ENCODE peak calls at places on chromosome 5, in nine cellular contexts. L, Y, U, V, Q, R, M, T and P are unnamed samples.
A peak's percentile ranks its signal among the peaks of the same experiment; 100 is the strongest.

GRCh38 chr5:167081561-167081960 is 1209.9 kb upstream of the WWC1 start:
- DNase-seq in L (no peak), Y (no peak), U (no peak), V (no peak), Q (no peak), R (no peak), M (no peak), T (no peak), P (no peak)

GRCh38 chr5:74227081-74227480 is 413.4 kb downstream of the ENC1 start:
- DNase-seq in L (no peak), Y (no peak), U (no peak), V (no peak), Q (no peak), R (no peak), M (no peak), T (no peak), P (no peak)

GRCh38 chr5:138385660-138386059 is 33.2 kb downstream of the KDM3B start:
- DNase-seq in L (no peak), Y (no peak), U (no peak), V (no peak), Q (no peak), R (no peak), M (no peak), T (no peak), P (no peak)

GRCh38 chr5:141651728-141652105 is 499 bp upstream of the FCHSD1 start:
- DNase-seq in L (no peak), Y (no peak), U (no peak), V (no peak), Q (no peak), R (no peak), M (no peak), T (no peak), P (no peak)

GRCh38 chr5:139764250-139764791 is 31.3 kb upstream of the PSD2 start:
- DNase-seq in L (no peak), Y (peak; percentile 34), U (no peak), V (no peak), Q (no peak), R (no peak), M (no peak), T (peak; percentile 84), P (no peak)

GRCh38 chr5:33153373-33153772 is 287.4 kb upstream of the TARS1 start:
- DNase-seq in L (no peak), Y (no peak), U (no peak), V (no peak), Q (no peak), R (no peak), M (no peak), T (no peak), P (no peak)

GRCh38 chr5:13658761-13659160 is 285.7 kb downstream of the DNAH5 start:
- DNase-seq in L (no peak), Y (no peak), U (no peak), V (peak; percentile 25), Q (no peak), R (no peak), M (no peak), T (no peak), P (no peak)

GRCh38 chr5:150604010-150604409 is 36.5 kb upstream of the SYNPO start:
- DNase-seq in L (no peak), Y (no peak), U (no peak), V (no peak), Q (no peak), R (no peak), M (peak; percentile 20), T (peak; percentile 64), P (no peak)

GRCh38 chr5:154193636-154194035 is 3.1 kb downstream of the GALNT10 start:
- DNase-seq in L (peak; percentile 64), Y (no peak), U (no peak), V (peak; percentile 43), Q (no peak), R (no peak), M (no peak), T (no peak), P (no peak)

GRCh38 chr5:32225445-32225844 is 51.3 kb upstream of the GOLPH3 start:
- DNase-seq in L (peak; percentile 90), Y (no peak), U (no peak), V (peak; percentile 83), Q (peak; percentile 54), R (no peak), M (no peak), T (no peak), P (peak; percentile 82)

GRCh38 chr5:74205745-74206570 is 434.6 kb downstream of the ENC1 start:
- DNase-seq in L (no peak), Y (no peak), U (no peak), V (no peak), Q (no peak), R (peak; percentile 60), M (no peak), T (no peak), P (no peak)

GRCh38 chr5:31987985-31988710 is 186.0 kb downstream of the GOLPH3 start:
- DNase-seq in L (peak; percentile 98), Y (no peak), U (no peak), V (peak; percentile 91), Q (peak; percentile 95), R (peak; percentile 95), M (no peak), T (no peak), P (peak; percentile 97)

GRCh38 chr5:177477701-177478477 is 4.5 kb upstream of the DBN1 start:
- DNase-seq in L (peak; percentile 39), Y (no peak), U (no peak), V (no peak), Q (no peak), R (no peak), M (no peak), T (no peak), P (no peak)

GRCh38 chr5:74340476-74340875 is 300.1 kb downstream of the ENC1 start:
- DNase-seq in L (no peak), Y (no peak), U (no peak), V (no peak), Q (no peak), R (no peak), M (no peak), T (no peak), P (no peak)

GRCh38 chr5:148135091-148136048 is 33.0 kb upstream of the SPINK14 start:
- DNase-seq in L (no peak), Y (no peak), U (no peak), V (no peak), Q (no peak), R (no peak), M (no peak), T (no peak), P (no peak)

GRCh38 chr5:43192558-43193170 is 639 bp downstream of the NIM1K start:
- DNase-seq in L (peak; percentile 72), Y (peak; percentile 29), U (peak; percentile 4), V (peak; percentile 14), Q (no peak), R (peak; percentile 17), M (peak; percentile 51), T (peak; percentile 76), P (no peak)

GRCh38 chr5:541148-541887 is 17.1 kb upstream of the SLC9A3 start:
- DNase-seq in L (no peak), Y (no peak), U (no peak), V (no peak), Q (no peak), R (no peak), M (peak; percentile 13), T (no peak), P (no peak)

GRCh38 chr5:6772886-6773285 is 59.7 kb downstream of the TENT4A start:
- DNase-seq in L (no peak), Y (no peak), U (no peak), V (no peak), Q (no peak), R (no peak), M (no peak), T (no peak), P (no peak)

GRCh38 chr5:159915913-159916840 is at the start of gene ADRA1B:
- DNase-seq in L (peak; percentile 89), Y (peak; percentile 8), U (peak; percentile 31), V (peak; percentile 72), Q (no peak), R (peak; percentile 86), M (peak; percentile 77), T (peak; percentile 94), P (no peak)

GRCh38 chr5:8953016-8953415 is 592.9 kb downstream of the SEMA5A start:
- DNase-seq in L (no peak), Y (no peak), U (no peak), V (no peak), Q (no peak), R (no peak), M (no peak), T (no peak), P (no peak)

GRCh38 chr5:156815988-156816599 is 34.0 kb upstream of the PPP1R2B start:
- DNase-seq in L (peak; percentile 7), Y (no peak), U (no peak), V (peak; percentile 7), Q (no peak), R (peak; percentile 26), M (no peak), T (no peak), P (no peak)

GRCh38 chr5:180104131-180104530 is 32.6 kb upstream of the RNF130 start:
- DNase-seq in L (no peak), Y (no peak), U (no peak), V (no peak), Q (no peak), R (no peak), M (no peak), T (no peak), P (no peak)

GRCh38 chr5:73722224-73722623 is 96.2 kb downstream of the ARHGEF28 start:
- DNase-seq in L (peak; percentile 74), Y (no peak), U (no peak), V (peak; percentile 31), Q (no peak), R (no peak), M (no peak), T (no peak), P (no peak)

GRCh38 chr5:149028161-149028560 is 34.7 kb downstream of the SH3TC2 start:
- DNase-seq in L (no peak), Y (no peak), U (no peak), V (no peak), Q (no peak), R (no peak), M (no peak), T (no peak), P (no peak)

GRCh38 chr5:179417696-179418095 is 72.4 kb upstream of the ADAMTS2 start:
- DNase-seq in L (no peak), Y (no peak), U (no peak), V (no peak), Q (no peak), R (no peak), M (no peak), T (no peak), P (no peak)

GRCh38 chr5:36073595-36074216 is 7.0 kb upstream of the UGT3A2 start:
- DNase-seq in L (no peak), Y (peak; percentile 7), U (no peak), V (peak; percentile 9), Q (no peak), R (no peak), M (no peak), T (no peak), P (no peak)

GRCh38 chr5:132425009-132425937 is 55.8 kb downstream of the SLC22A5 start:
- DNase-seq in L (peak; percentile 93), Y (peak; percentile 72), U (peak; percentile 87), V (peak; percentile 89), Q (peak; percentile 86), R (peak; percentile 85), M (no peak), T (no peak), P (peak; percentile 71)

GRCh38 chr5:76503929-76504328 is 100.8 kb downstream of the IQGAP2 start:
- DNase-seq in L (no peak), Y (no peak), U (no peak), V (no peak), Q (no peak), R (no peak), M (no peak), T (no peak), P (no peak)

GRCh38 chr5:38463634-38464521 is 92.6 kb downstream of the LIFR start:
- DNase-seq in L (peak; percentile 92), Y (no peak), U (no peak), V (peak; percentile 99), Q (peak; percentile 52), R (peak; percentile 81), M (no peak), T (no peak), P (peak; percentile 86)

GRCh38 chr5:36842087-36842486 is 34.5 kb upstream of the NIPBL start:
- DNase-seq in L (no peak), Y (no peak), U (no peak), V (no peak), Q (no peak), R (no peak), M (no peak), T (no peak), P (no peak)

GRCh38 chr5:42858709-42859108 is 47.0 kb upstream of the SELENOP start:
- DNase-seq in L (peak; percentile 11), Y (no peak), U (no peak), V (no peak), Q (no peak), R (no peak), M (no peak), T (no peak), P (no peak)